ENCODE peak calls at places on chromosome 20, in ten cellular contexts. One of them, this sample, is unnamed.
A peak's percentile ranks its signal among the peaks of the same experiment; 100 is the strongest.

GRCh38 chr20:18324596-18325089 is 36.3 kb downstream of the ZNF133 start:
- DNase-seq in lower lobe of right lung: no peak
- DNase-seq in lower leg skin: no peak
- DNase-seq in transverse colon: no peak
- DNase-seq in IMR-90: no peak
- DNase-seq in GM12878: no peak
- DNase-seq in AG04450: no peak
- DNase-seq in ovary: no peak
- DNase-seq in nephron progenitor cell: no peak
- DNase-seq in GM20000: no peak
- DNase-seq in this sample: no peak

GRCh38 chr20:17471606-17472187 is 59.5 kb downstream of the BFSP1 start:
- DNase-seq in lower lobe of right lung: no peak
- DNase-seq in lower leg skin: no peak
- DNase-seq in transverse colon: no peak
- DNase-seq in IMR-90: no peak
- DNase-seq in GM12878: no peak
- DNase-seq in AG04450: no peak
- DNase-seq in ovary: no peak
- DNase-seq in nephron progenitor cell: no peak
- DNase-seq in GM20000: no peak
- DNase-seq in this sample: no peak

GRCh38 chr20:63519765-63520593 is 586 bp upstream of the PPDPF start:
- DNase-seq in lower lobe of right lung: peak; percentile 73
- DNase-seq in lower leg skin: peak; percentile 60
- DNase-seq in transverse colon: peak; percentile 70
- DNase-seq in IMR-90: peak; percentile 29
- DNase-seq in GM12878: no peak
- DNase-seq in AG04450: no peak
- DNase-seq in ovary: peak; percentile 81
- DNase-seq in nephron progenitor cell: peak; percentile 76
- DNase-seq in GM20000: peak; percentile 86
- DNase-seq in this sample: no peak

GRCh38 chr20:59776626-59777320 is 156.7 kb downstream of the SYCP2 start:
- DNase-seq in lower lobe of right lung: no peak
- DNase-seq in lower leg skin: no peak
- DNase-seq in transverse colon: no peak
- DNase-seq in IMR-90: no peak
- DNase-seq in GM12878: no peak
- DNase-seq in AG04450: no peak
- DNase-seq in ovary: no peak
- DNase-seq in nephron progenitor cell: no peak
- DNase-seq in GM20000: no peak
- DNase-seq in this sample: peak; percentile 10

GRCh38 chr20:4434681-4435080 is 287.0 kb upstream of the PRND start:
- DNase-seq in lower lobe of right lung: no peak
- DNase-seq in lower leg skin: no peak
- DNase-seq in transverse colon: no peak
- DNase-seq in IMR-90: peak; percentile 15
- DNase-seq in GM12878: no peak
- DNase-seq in AG04450: no peak
- DNase-seq in ovary: no peak
- DNase-seq in nephron progenitor cell: no peak
- DNase-seq in GM20000: no peak
- DNase-seq in this sample: no peak

GRCh38 chr20:50724851-50725721 is 6.3 kb upstream of the PARD6B start:
- DNase-seq in lower lobe of right lung: no peak
- DNase-seq in lower leg skin: peak; percentile 68
- DNase-seq in transverse colon: peak; percentile 53
- DNase-seq in IMR-90: peak; percentile 96
- DNase-seq in GM12878: no peak
- DNase-seq in AG04450: peak; percentile 90
- DNase-seq in ovary: peak; percentile 88
- DNase-seq in nephron progenitor cell: peak; percentile 64
- DNase-seq in GM20000: peak; percentile 19
- DNase-seq in this sample: peak; percentile 90

GRCh38 chr20:434221-434620 is 26.1 kb downstream of the RBCK1 start:
- DNase-seq in lower lobe of right lung: no peak
- DNase-seq in lower leg skin: no peak
- DNase-seq in transverse colon: no peak
- DNase-seq in IMR-90: no peak
- DNase-seq in GM12878: no peak
- DNase-seq in AG04450: no peak
- DNase-seq in ovary: no peak
- DNase-seq in nephron progenitor cell: no peak
- DNase-seq in GM20000: no peak
- DNase-seq in this sample: no peak

GRCh38 chr20:58138395-58138794 is 90.1 kb downstream of the ANKRD60 start:
- DNase-seq in lower lobe of right lung: no peak
- DNase-seq in lower leg skin: peak; percentile 3
- DNase-seq in transverse colon: no peak
- DNase-seq in IMR-90: no peak
- DNase-seq in GM12878: no peak
- DNase-seq in AG04450: no peak
- DNase-seq in ovary: no peak
- DNase-seq in nephron progenitor cell: no peak
- DNase-seq in GM20000: no peak
- DNase-seq in this sample: no peak

GRCh38 chr20:62792182-62792939 is 3.9 kb upstream of the MRGBP start:
- DNase-seq in lower lobe of right lung: no peak
- DNase-seq in lower leg skin: no peak
- DNase-seq in transverse colon: no peak
- DNase-seq in IMR-90: peak; percentile 77
- DNase-seq in GM12878: no peak
- DNase-seq in AG04450: no peak
- DNase-seq in ovary: no peak
- DNase-seq in nephron progenitor cell: no peak
- DNase-seq in GM20000: no peak
- DNase-seq in this sample: no peak

GRCh38 chr20:31706607-31707257 is 15.9 kb downstream of the BCL2L1 start:
- DNase-seq in lower lobe of right lung: peak; percentile 70
- DNase-seq in lower leg skin: no peak
- DNase-seq in transverse colon: no peak
- DNase-seq in IMR-90: no peak
- DNase-seq in GM12878: no peak
- DNase-seq in AG04450: no peak
- DNase-seq in ovary: no peak
- DNase-seq in nephron progenitor cell: no peak
- DNase-seq in GM20000: no peak
- DNase-seq in this sample: peak; percentile 15

GRCh38 chr20:41889871-41890224 is 271.7 kb upstream of the CHD6 start:
- DNase-seq in lower lobe of right lung: no peak
- DNase-seq in lower leg skin: peak; percentile 29
- DNase-seq in transverse colon: no peak
- DNase-seq in IMR-90: no peak
- DNase-seq in GM12878: no peak
- DNase-seq in AG04450: no peak
- DNase-seq in ovary: no peak
- DNase-seq in nephron progenitor cell: no peak
- DNase-seq in GM20000: no peak
- DNase-seq in this sample: no peak

GRCh38 chr20:1720226-1720625 is 62.6 kb upstream of the SIRPG start:
- DNase-seq in lower lobe of right lung: no peak
- DNase-seq in lower leg skin: no peak
- DNase-seq in transverse colon: no peak
- DNase-seq in IMR-90: no peak
- DNase-seq in GM12878: no peak
- DNase-seq in AG04450: no peak
- DNase-seq in ovary: no peak
- DNase-seq in nephron progenitor cell: no peak
- DNase-seq in GM20000: no peak
- DNase-seq in this sample: no peak

GRCh38 chr20:25233016-25233772 is 14.7 kb upstream of the PYGB start:
- DNase-seq in lower lobe of right lung: peak; percentile 81
- DNase-seq in lower leg skin: peak; percentile 66
- DNase-seq in transverse colon: peak; percentile 88
- DNase-seq in IMR-90: peak; percentile 65
- DNase-seq in GM12878: no peak
- DNase-seq in AG04450: no peak
- DNase-seq in ovary: peak; percentile 73
- DNase-seq in nephron progenitor cell: no peak
- DNase-seq in GM20000: no peak
- DNase-seq in this sample: no peak

GRCh38 chr20:21162631-21163030 is 36.7 kb downstream of the KIZ start:
- DNase-seq in lower lobe of right lung: no peak
- DNase-seq in lower leg skin: no peak
- DNase-seq in transverse colon: no peak
- DNase-seq in IMR-90: no peak
- DNase-seq in GM12878: no peak
- DNase-seq in AG04450: no peak
- DNase-seq in ovary: no peak
- DNase-seq in nephron progenitor cell: no peak
- DNase-seq in GM20000: no peak
- DNase-seq in this sample: no peak

GRCh38 chr20:2707353-2708072 is 14.9 kb downstream of the EBF4 start:
- DNase-seq in lower lobe of right lung: no peak
- DNase-seq in lower leg skin: no peak
- DNase-seq in transverse colon: no peak
- DNase-seq in IMR-90: no peak
- DNase-seq in GM12878: no peak
- DNase-seq in AG04450: no peak
- DNase-seq in ovary: no peak
- DNase-seq in nephron progenitor cell: no peak
- DNase-seq in GM20000: no peak
- DNase-seq in this sample: no peak

GRCh38 chr20:19966840-19967239 is 50.3 kb upstream of the NAA20 start:
- DNase-seq in lower lobe of right lung: no peak
- DNase-seq in lower leg skin: no peak
- DNase-seq in transverse colon: no peak
- DNase-seq in IMR-90: no peak
- DNase-seq in GM12878: no peak
- DNase-seq in AG04450: no peak
- DNase-seq in ovary: no peak
- DNase-seq in nephron progenitor cell: no peak
- DNase-seq in GM20000: no peak
- DNase-seq in this sample: no peak

GRCh38 chr20:38237381-38237780 is 23.2 kb downstream of the KIAA1755 start:
- DNase-seq in lower lobe of right lung: no peak
- DNase-seq in lower leg skin: no peak
- DNase-seq in transverse colon: no peak
- DNase-seq in IMR-90: no peak
- DNase-seq in GM12878: no peak
- DNase-seq in AG04450: no peak
- DNase-seq in ovary: no peak
- DNase-seq in nephron progenitor cell: no peak
- DNase-seq in GM20000: no peak
- DNase-seq in this sample: no peak

GRCh38 chr20:45229264-45230056 is 8.3 kb downstream of the SEMG2 start:
- DNase-seq in lower lobe of right lung: peak; percentile 74
- DNase-seq in lower leg skin: no peak
- DNase-seq in transverse colon: peak; percentile 76
- DNase-seq in IMR-90: no peak
- DNase-seq in GM12878: no peak
- DNase-seq in AG04450: no peak
- DNase-seq in ovary: no peak
- DNase-seq in nephron progenitor cell: no peak
- DNase-seq in GM20000: peak; percentile 22
- DNase-seq in this sample: no peak
- TF ChIP-seq CTCF in lower lobe of right lung: peak; percentile 53
- TF ChIP-seq CTCF in lower leg skin: no peak
- TF ChIP-seq CTCF in transverse colon: peak; percentile 82
- TF ChIP-seq CTCF in IMR-90: peak; percentile 40
- TF ChIP-seq CTCF in GM12878: peak; percentile 59
- TF ChIP-seq CTCF in AG04450: peak; percentile 38
- TF ChIP-seq CTCF in ovary: no peak
- TF ChIP-seq CTCF in nephron progenitor cell: no peak
- TF ChIP-seq CTCF in GM20000: peak; percentile 20
- TF ChIP-seq CTCF in this sample: no peak

GRCh38 chr20:22180244-22180643 is 404.1 kb downstream of the FOXA2 start:
- DNase-seq in lower lobe of right lung: no peak
- DNase-seq in lower leg skin: no peak
- DNase-seq in transverse colon: no peak
- DNase-seq in IMR-90: no peak
- DNase-seq in GM12878: no peak
- DNase-seq in AG04450: no peak
- DNase-seq in ovary: no peak
- DNase-seq in nephron progenitor cell: peak; percentile 15
- DNase-seq in GM20000: no peak
- DNase-seq in this sample: no peak
- TF ChIP-seq CTCF in lower lobe of right lung: no peak
- TF ChIP-seq CTCF in lower leg skin: no peak
- TF ChIP-seq CTCF in transverse colon: no peak
- TF ChIP-seq CTCF in IMR-90: no peak
- TF ChIP-seq CTCF in GM12878: peak; percentile 34
- TF ChIP-seq CTCF in AG04450: no peak
- TF ChIP-seq CTCF in ovary: no peak
- TF ChIP-seq CTCF in nephron progenitor cell: peak; percentile 40
- TF ChIP-seq CTCF in GM20000: no peak
- TF ChIP-seq CTCF in this sample: no peak

DNA sequence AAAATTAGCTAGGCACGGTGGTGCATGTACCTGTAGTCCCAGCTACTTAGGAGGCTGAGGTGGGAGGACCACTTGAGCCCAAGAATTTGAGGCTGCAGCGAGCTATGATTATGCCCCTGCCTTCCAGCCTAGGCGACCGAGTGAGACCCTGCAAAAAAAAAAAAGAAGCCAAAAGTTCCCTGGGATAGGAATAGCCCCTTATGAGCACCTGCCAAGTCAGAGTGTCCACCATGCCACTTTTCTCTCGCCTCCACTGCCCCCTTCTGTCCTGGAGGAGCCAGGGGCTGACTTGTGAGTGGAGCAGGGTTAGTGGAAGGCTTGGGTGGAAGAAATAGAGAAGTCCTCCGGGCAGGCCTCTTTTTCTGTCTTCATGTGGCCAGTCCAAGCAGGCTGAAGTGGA is 12.1 kb upstream of the DDX27 start:
- DNase-seq in lower lobe of right lung: no peak
- DNase-seq in lower leg skin: no peak
- DNase-seq in transverse colon: no peak
- DNase-seq in IMR-90: no peak
- DNase-seq in GM12878: no peak
- DNase-seq in AG04450: no peak
- DNase-seq in ovary: peak; percentile 7
- DNase-seq in nephron progenitor cell: no peak
- DNase-seq in GM20000: peak; percentile 37
- DNase-seq in this sample: no peak
- TF ChIP-seq CTCF in lower lobe of right lung: no peak
- TF ChIP-seq CTCF in lower leg skin: no peak
- TF ChIP-seq CTCF in transverse colon: no peak
- TF ChIP-seq CTCF in IMR-90: no peak
- TF ChIP-seq CTCF in GM12878: peak; percentile 40
- TF ChIP-seq CTCF in AG04450: no peak
- TF ChIP-seq CTCF in ovary: no peak
- TF ChIP-seq CTCF in nephron progenitor cell: no peak
- TF ChIP-seq CTCF in GM20000: peak; percentile 22
- TF ChIP-seq CTCF in this sample: no peak

GRCh38 chr20:36670665-36671357 is 24.8 kb upstream of the SLA2 start:
- DNase-seq in lower lobe of right lung: no peak
- DNase-seq in lower leg skin: no peak
- DNase-seq in transverse colon: no peak
- DNase-seq in IMR-90: no peak
- DNase-seq in GM12878: no peak
- DNase-seq in AG04450: no peak
- DNase-seq in ovary: no peak
- DNase-seq in nephron progenitor cell: no peak
- DNase-seq in GM20000: no peak
- DNase-seq in this sample: no peak

GRCh38 chr20:36663026-36663425 is 17.0 kb upstream of the SLA2 start:
- DNase-seq in lower lobe of right lung: no peak
- DNase-seq in lower leg skin: no peak
- DNase-seq in transverse colon: no peak
- DNase-seq in IMR-90: no peak
- DNase-seq in GM12878: no peak
- DNase-seq in AG04450: no peak
- DNase-seq in ovary: no peak
- DNase-seq in nephron progenitor cell: no peak
- DNase-seq in GM20000: no peak
- DNase-seq in this sample: no peak

GRCh38 chr20:36666181-36666740 is 20.3 kb upstream of the SLA2 start:
- DNase-seq in lower lobe of right lung: no peak
- DNase-seq in lower leg skin: no peak
- DNase-seq in transverse colon: no peak
- DNase-seq in IMR-90: peak; percentile 46
- DNase-seq in GM12878: no peak
- DNase-seq in AG04450: no peak
- DNase-seq in ovary: no peak
- DNase-seq in nephron progenitor cell: no peak
- DNase-seq in GM20000: no peak
- DNase-seq in this sample: no peak
- TF ChIP-seq CTCF in lower lobe of right lung: no peak
- TF ChIP-seq CTCF in lower leg skin: no peak
- TF ChIP-seq CTCF in transverse colon: no peak
- TF ChIP-seq CTCF in IMR-90: peak; percentile 46
- TF ChIP-seq CTCF in GM12878: no peak
- TF ChIP-seq CTCF in AG04450: peak; percentile 31
- TF ChIP-seq CTCF in ovary: no peak
- TF ChIP-seq CTCF in nephron progenitor cell: no peak
- TF ChIP-seq CTCF in GM20000: no peak
- TF ChIP-seq CTCF in this sample: peak; percentile 9

This sample was measured in adrenal gland.